ENCODE peak calls at places on chromosome 17, in four cellular contexts. H is sigmoid colon, L is Peyer's patch, V is H54. W is an unnamed sample.

GRCh38 chr17:14471052-14471451 is 170.2 kb downstream of the HS3ST3B1 start:
- DNase-seq in H (no peak), L (no peak), V (no peak), W (no peak)

GRCh38 chr17:51803161-51803560 is 355.4 kb downstream of the CA10 start:
- DNase-seq in H (no peak), L (no peak), V (no peak), W (no peak)

GRCh38 chr17:58121925-58122324 is 26.3 kb upstream of the OR4D1 start:
- DNase-seq in H (no peak), L (no peak), V (peak), W (peak)

GRCh38 chr17:28917465-28917864 is 14.6 kb upstream of the DHRS13 start:
- DNase-seq in H (no peak), L (no peak), V (no peak), W (no peak)

GRCh38 chr17:80780381-80781187 is 211.1 kb upstream of the CHMP6 start:
- DNase-seq in H (peak), L (no peak), V (no peak), W (no peak)

GRCh38 chr17:42563950-42564349 is 2.0 kb downstream of the COASY start:
- DNase-seq in H (no peak), L (no peak), V (no peak), W (no peak)

GRCh38 chr17:80027043-80027435 is 8.6 kb downstream of the TBC1D16 start:
- DNase-seq in H (no peak), L (no peak), V (no peak), W (no peak)

GRCh38 chr17:44840936-44841335 is 6.7 kb upstream of the HIGD1B start:
- DNase-seq in H (no peak), L (no peak), V (no peak), W (no peak)

GRCh38 chr17:8791910-8792270 is 7.3 kb downstream of the MFSD6L start:
- DNase-seq in H (no peak), L (no peak), V (no peak), W (no peak)

DNA sequence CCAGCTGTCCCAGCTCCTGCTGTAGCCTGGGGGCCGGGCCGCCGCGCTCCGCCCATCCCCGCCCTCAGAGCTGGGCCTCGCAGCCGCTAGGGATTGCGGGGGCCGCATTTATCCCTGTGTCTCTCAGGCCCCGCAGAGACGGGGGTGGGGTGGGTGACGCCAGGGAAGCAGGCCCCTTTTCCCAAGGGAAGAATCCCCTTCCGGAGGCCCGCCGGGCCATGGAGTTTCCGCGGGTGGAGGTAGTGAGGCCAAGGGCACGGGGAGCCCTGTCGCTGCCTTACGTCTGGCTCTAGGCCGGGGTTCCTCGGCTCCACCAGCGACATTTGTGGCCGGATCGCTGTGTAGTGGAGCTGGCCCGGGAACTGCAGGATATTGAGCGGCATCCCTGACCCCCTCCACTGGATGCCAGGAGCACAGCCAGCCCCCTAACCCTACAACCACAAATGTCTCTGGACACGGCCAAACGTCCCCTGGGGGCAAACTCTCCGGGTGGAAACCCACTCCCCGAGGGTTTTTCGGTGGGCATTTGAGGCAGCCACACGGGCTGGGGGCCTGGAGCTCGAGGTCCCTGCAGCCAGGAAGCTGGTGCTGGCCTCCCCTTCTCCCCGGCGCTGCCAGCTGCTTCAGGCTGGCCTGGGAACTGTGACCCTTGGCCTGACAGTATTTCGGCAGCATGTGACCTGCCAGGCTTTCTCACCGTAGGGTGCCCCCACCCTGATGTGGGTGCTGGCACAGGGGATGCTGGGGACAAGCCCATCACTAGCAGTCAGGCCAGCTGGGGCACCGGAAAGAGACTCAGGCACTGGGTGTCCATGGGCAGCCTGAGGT is 12.0 kb upstream of the CD300A start:
- DNase-seq in H (peak), L (no peak), V (no peak), W (no peak)
- TF ChIP-seq POLR2A in H (peak), L (peak), V (no peak), W (peak)

DNA sequence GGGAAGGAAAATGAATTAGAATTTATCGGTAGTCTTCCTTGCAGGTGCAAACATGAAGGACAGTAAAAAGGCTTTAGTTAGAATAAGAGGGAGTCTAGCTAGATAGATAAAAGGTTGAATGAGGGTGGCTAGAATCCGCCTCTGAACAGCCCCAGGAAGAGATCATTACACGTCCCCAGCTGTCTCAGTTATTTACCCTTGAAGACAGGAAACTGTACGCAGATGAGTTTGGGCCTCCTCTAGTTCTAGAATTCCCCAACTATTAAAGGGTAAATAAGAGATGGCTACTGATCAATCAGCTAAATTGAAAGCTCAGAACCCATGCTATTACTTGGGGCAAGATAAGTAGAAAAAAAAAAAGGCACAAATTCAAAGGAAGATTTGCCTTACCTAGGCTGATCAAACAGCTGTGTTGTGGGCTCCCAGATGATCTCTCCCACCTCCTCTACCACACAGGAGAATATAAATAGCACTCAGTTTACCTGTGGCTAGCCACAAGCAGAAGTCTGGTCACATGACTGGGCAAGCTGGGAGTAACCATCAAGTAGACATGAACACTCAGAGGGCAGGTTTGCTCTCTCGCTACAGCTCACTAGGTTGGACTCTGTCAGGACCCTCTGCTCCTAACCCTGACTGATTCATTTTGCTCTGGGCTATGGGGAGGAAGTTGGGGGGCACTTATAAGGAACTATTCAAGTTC is 17.0 kb downstream of the FAM117A start:
- DNase-seq in H (no peak), L (peak), V (no peak), W (no peak)
- TF ChIP-seq POLR2A in H (no peak), L (no peak), V (no peak), W (no peak)

GRCh38 chr17:1177099-1177996 is 2.4 kb downstream of the ABR start:
- DNase-seq in H (no peak), L (no peak), V (peak), W (no peak)
- TF ChIP-seq POLR2A in H (no peak), L (no peak), V (no peak), W (no peak)

DNA sequence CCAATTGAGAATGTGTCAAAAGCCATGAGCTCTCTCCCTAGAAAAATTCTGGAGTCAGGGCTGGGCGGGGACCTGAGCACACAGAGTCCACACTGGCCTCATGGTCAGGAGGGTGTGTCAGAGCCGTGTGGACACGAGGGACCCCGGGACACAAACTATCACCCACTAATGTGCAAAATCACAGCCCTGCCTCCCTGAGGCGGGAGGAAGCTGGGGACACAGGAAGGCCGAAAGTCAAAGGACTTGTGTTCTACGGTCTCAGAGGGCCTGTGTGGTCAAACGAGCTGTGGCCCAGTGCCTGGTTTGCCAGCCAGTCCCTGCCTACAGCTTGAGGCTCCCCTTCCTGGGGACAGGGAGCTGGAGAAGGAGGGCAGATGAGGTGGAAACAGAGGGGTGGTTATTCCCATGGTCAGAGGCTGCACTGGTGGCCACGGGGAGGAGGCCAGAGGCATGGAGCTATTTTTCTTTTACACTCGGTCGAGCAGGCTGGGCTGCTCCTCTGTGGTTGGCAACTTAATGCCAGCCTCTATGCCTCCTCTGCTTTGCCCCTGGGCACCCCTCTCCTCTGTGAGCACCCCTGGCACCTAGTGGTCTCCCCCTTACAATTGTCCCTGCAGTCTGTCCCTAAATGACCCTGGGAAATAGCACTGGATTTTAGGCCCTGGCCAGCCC is 27.2 kb downstream of the LRRC75A start:
- DNase-seq in H (no peak), L (no peak), V (no peak), W (no peak)
- TF ChIP-seq POLR2A in H (no peak), L (peak), V (no peak), W (no peak)

GRCh38 chr17:46796524-46796923 is 22.0 kb downstream of the WNT3 start:
- DNase-seq in H (no peak), L (no peak), V (no peak), W (peak)
- TF ChIP-seq POLR2A in H (no peak), L (no peak), V (no peak), W (no peak)

GRCh38 chr17:2323629-2324314 is 12.5 kb downstream of the TSR1 start:
- DNase-seq in H (no peak), L (no peak), V (no peak), W (no peak)

DNA sequence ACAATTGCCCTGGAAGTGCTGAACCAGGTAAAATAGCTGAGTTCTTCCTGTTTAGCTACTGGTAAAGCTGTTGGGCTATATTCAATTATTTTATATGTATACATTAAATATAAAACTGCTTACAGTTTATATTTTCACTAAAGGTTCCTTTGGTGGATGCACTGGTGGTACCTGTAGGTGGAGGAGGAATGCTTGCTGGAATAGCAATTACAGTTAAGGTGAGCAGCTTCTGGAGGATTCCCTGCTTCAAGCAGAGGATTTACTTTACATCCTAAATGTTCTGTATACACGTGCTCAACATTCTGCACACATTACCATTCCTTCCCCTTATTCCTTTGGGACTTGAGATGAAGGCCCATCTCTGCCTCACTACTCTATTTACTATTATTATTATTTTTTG is 14.9 kb downstream of the TSR1 start:
- DNase-seq in H (no peak), L (no peak), V (no peak), W (no peak)
- TF ChIP-seq POLR2A in H (no peak), L (no peak), V (no peak), W (no peak)

GRCh38 chr17:34961093-34961911 is at the start of the genes CCT6B and ZNF830:
- DNase-seq in H (peak), L (peak), V (peak), W (peak)
- TF ChIP-seq POLR2A in H (peak), L (peak), V (peak), W (peak)

GRCh38 chr17:17682293-17682736 is 1.1 kb downstream of the RAI1 start:
- DNase-seq in H (peak), L (peak), V (peak), W (peak)
- TF ChIP-seq POLR2A in H (no peak), L (no peak), V (peak), W (no peak)

GRCh38 chr17:5014357-5014756 is 16.6 kb downstream of the KIF1C start:
- DNase-seq in H (no peak), L (no peak), V (no peak), W (no peak)
- TF ChIP-seq POLR2A in H (no peak), L (no peak), V (no peak), W (no peak)

W was measured in K562.